ENCODE peak calls at places on chromosomes 3 and 15, in nine cellular contexts. Q, S, K, U, F, O, R, E and H are unnamed samples.

GRCh38 chr15:71271327-71271726 is 156.1 kb downstream of the THSD4 start:
- DNase-seq in E (no peak), S (no peak), Q (no peak), R (no peak), O (no peak), K (no peak), F (no peak), U (no peak), H (no peak)

GRCh38 chr3:46504780-46505179 is 7.0 kb downstream of the RTP3 start:
- DNase-seq in E (no peak), F (no peak), O (no peak), S (no peak), R (no peak), K (no peak), U (no peak), Q (no peak), H (no peak)

GRCh38 chr15:42071717-42072116 is 22.6 kb downstream of the PLA2G4D start:
- DNase-seq in K (no peak), R (no peak), Q (no peak), E (no peak), S (no peak), F (no peak), U (no peak), O (no peak), H (no peak)

GRCh38 chr15:40847225-40847961 is 3.5 kb downstream of the SPINT1 start:
- DNase-seq in K (peak; percentile 76), U (peak; percentile 21), E (peak; percentile 30), O (peak; percentile 63), Q (no peak), F (peak; percentile 94), R (peak; percentile 28), S (no peak), H (peak; percentile 84)

GRCh38 chr15:31280831-31281216 is 45.8 kb upstream of the KLF13 start:
- DNase-seq in U (no peak), R (no peak), K (no peak), O (peak; percentile 5), F (no peak), E (no peak), Q (no peak), S (no peak), H (no peak)

GRCh38 chr15:73906346-73907017 is 19.8 kb upstream of the LOXL1 start:
- DNase-seq in E (no peak), K (no peak), S (no peak), O (no peak), U (no peak), Q (no peak), R (peak; percentile 76), F (no peak), H (no peak)

GRCh38 chr3:126551066-126551838 is 7.5 kb downstream of the C3orf22 start:
- DNase-seq in E (no peak), O (no peak), S (no peak), F (no peak), Q (no peak), K (no peak), U (no peak), R (no peak), H (no peak)

GRCh38 chr3:181915556-181915955 is 203.8 kb downstream of the SOX2 start:
- DNase-seq in R (no peak), O (no peak), U (no peak), E (no peak), K (peak; percentile 60), S (no peak), F (no peak), Q (peak; percentile 39), H (no peak)

GRCh38 chr15:52259503-52259902 is 36.1 kb downstream of the MYO5C start:
- DNase-seq in O (no peak), S (no peak), F (no peak), Q (no peak), E (no peak), U (no peak), K (no peak), R (no peak), H (no peak)

GRCh38 chr15:52263563-52263962 is 32.0 kb downstream of the MYO5C start:
- DNase-seq in S (no peak), O (no peak), U (no peak), F (no peak), Q (no peak), R (no peak), K (no peak), E (no peak), H (no peak)

GRCh38 chr15:52261498-52262242 is 33.9 kb downstream of the MYO5C start:
- DNase-seq in O (peak; percentile 49), S (peak; percentile 26), R (peak; percentile 77), F (peak; percentile 99), E (peak; percentile 41), Q (peak; percentile 80), U (peak; percentile 40), K (peak; percentile 89), H (peak; percentile 73)

GRCh38 chr15:52262364-52262763 is 33.2 kb downstream of the MYO5C start:
- DNase-seq in O (no peak), S (no peak), R (no peak), E (no peak), F (peak; percentile 41), U (no peak), K (no peak), Q (no peak), H (no peak)

GRCh38 chr15:52261026-52261425 is 34.6 kb downstream of the MYO5C start:
- DNase-seq in F (no peak), Q (no peak), S (no peak), K (no peak), U (no peak), O (no peak), R (no peak), E (no peak), H (no peak)
- H3K27ac ChIP-seq in F (peak overlapping the region; percentile 61), Q (peak overlapping the region; percentile 43), S (no peak overlapping the region), K (peak overlapping the region; percentile 85), U (peak overlapping the region; percentile 79), O (peak overlapping the region; percentile 68), R (no peak overlapping the region), E (no peak overlapping the region), H (peak overlapping the region; percentile 78)

GRCh38 chr15:77496710-77497107 is 76.0 kb downstream of the HMG20A start:
- DNase-seq in F (peak; percentile 91), K (peak; percentile 82), R (peak; percentile 97), U (peak; percentile 89), E (peak; percentile 86), Q (peak; percentile 93), O (peak; percentile 79), S (peak; percentile 26), H (peak; percentile 85)

GRCh38 chr15:77495806-77496589 is 75.3 kb downstream of the HMG20A start:
- DNase-seq in Q (no peak), S (no peak), K (peak; percentile 44), O (no peak), R (peak; percentile 43), F (peak; percentile 78), E (peak; percentile 25), U (no peak), H (no peak)

GRCh38 chr15:77489647-77490046 is 69.0 kb downstream of the HMG20A start:
- DNase-seq in S (no peak), O (no peak), K (no peak), E (no peak), R (no peak), F (no peak), Q (no peak), U (no peak), H (no peak)

GRCh38 chr15:77494073-77494472 is 73.4 kb downstream of the HMG20A start:
- DNase-seq in Q (no peak), O (no peak), S (no peak), F (no peak), K (no peak), R (no peak), U (no peak), E (no peak), H (no peak)

DNA sequence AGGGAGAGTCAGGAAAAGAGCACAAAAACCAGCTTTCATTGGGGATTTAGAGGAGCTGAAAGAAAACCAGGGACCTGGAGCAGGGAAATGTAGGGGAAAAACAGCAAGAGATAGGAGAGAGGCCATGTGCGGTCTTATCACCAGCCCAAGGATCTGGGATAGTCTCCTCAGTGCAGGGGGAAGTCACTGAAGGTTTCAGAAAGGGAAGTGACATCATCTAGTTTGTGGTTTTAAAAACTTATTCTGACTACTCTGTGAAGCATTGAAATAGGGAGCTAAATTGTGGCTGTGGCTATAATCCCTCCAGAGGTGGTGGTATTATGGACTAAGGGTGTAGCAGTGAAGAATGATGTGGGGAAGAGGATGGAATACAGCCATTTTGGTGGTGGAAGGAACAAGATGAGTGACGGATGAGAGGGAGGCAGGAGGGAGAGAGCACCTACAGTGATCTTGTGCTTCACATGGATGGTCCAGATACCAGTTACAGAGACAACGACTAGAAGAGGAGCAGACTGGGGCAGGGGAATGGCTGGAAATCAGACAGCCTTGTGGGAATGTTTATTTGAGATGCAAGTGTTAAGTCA is 72.7 kb downstream of the HMG20A start:
- DNase-seq in S (no peak), R (peak; percentile 64), U (no peak), F (no peak), Q (peak; percentile 25), E (no peak), O (no peak), K (no peak), H (no peak)
- H3K27ac ChIP-seq in S (no peak overlapping the region), R (no peak overlapping the region), U (peak overlapping the region; percentile 34), F (no peak overlapping the region), Q (no peak overlapping the region), E (no peak overlapping the region), O (no peak overlapping the region), K (no peak overlapping the region), H (no peak overlapping the region)

GRCh38 chr3:107238787-107239186 is 138.5 kb upstream of the CCDC54 start:
- DNase-seq in R (no peak), E (no peak), U (no peak), K (no peak), F (no peak), Q (no peak), O (no peak), S (no peak), H (no peak)

GRCh38 chr3:107239703-107240102 is 137.5 kb upstream of the CCDC54 start:
- DNase-seq in O (no peak), Q (no peak), E (no peak), F (no peak), U (no peak), K (no peak), R (no peak), S (no peak), H (no peak)

GRCh38 chr3:107235923-107236315 is 141.3 kb upstream of the CCDC54 start:
- DNase-seq in R (peak; percentile 89), U (no peak), K (peak; percentile 81), E (no peak), F (peak; percentile 81), S (peak; percentile 68), Q (peak; percentile 75), O (peak; percentile 42), H (peak; percentile 45)

GRCh38 chr3:107236661-107237375 is 140.4 kb upstream of the CCDC54 start:
- DNase-seq in Q (no peak), K (no peak), R (no peak), O (no peak), F (peak; percentile 63), U (no peak), E (no peak), S (no peak), H (no peak)

GRCh38 chr3:107235193-107235922 is 141.9 kb upstream of the CCDC54 start:
- DNase-seq in O (no peak), R (peak; percentile 5), U (no peak), Q (peak; percentile 73), F (peak; percentile 16), S (no peak), K (peak; percentile 4), E (no peak), H (no peak)
- H3K27ac ChIP-seq in O (no peak overlapping the region), R (peak overlapping the region; percentile 21), U (peak overlapping the region; percentile 67), Q (peak overlapping the region; percentile 78), F (no peak overlapping the region), S (no peak overlapping the region), K (no peak overlapping the region), E (peak overlapping the region; percentile 11), H (no peak overlapping the region)

DNA sequence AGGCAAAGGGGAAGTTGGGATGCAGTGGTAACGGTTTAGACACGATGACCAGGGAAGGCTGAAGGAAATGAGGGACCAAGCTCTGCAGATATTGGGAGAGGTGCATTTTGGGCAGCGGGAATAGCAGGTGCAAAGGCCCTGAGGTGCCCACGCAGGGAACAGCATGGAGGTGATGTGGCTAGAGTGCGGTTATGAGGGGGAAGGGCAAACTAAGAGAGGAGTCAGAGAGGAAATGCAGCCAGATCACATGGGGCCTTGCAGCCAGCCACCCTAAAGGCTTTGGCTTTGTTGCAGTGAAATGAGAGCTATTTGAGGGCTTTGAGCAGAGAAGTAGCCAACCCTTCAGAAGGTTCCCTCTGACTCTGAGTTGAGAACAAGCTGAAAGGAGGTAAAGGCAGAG is 2.6 kb downstream of the SPATA12 start:
- DNase-seq in K (no peak), S (no peak), Q (no peak), E (no peak), O (no peak), U (no peak), F (no peak), R (no peak), H (no peak)
- H3K27ac ChIP-seq in K (no peak overlapping the region), S (no peak overlapping the region), Q (no peak overlapping the region), E (no peak overlapping the region), O (no peak overlapping the region), U (no peak overlapping the region), F (no peak overlapping the region), R (no peak overlapping the region), H (no peak overlapping the region)